ENCODE peak calls at places on chromosome 7, in seven cellular contexts. N, Z, B, S, K, L and C are unnamed samples. For H3K4me1, the result is how much of the 10 kb centered on the place peaks cover.

GRCh38 chr7:124032369-124033092 is at the start of gene TMEM229A:
- DNase-seq in B (no peak), N (no peak), Z (peak), L (peak), K (peak), S (peak), C (peak)

GRCh38 chr7:37510043-37510634 is 61.5 kb upstream of the ELMO1 start:
- DNase-seq in L (no peak), B (no peak), N (peak), K (no peak), Z (no peak), S (no peak), C (no peak)

GRCh38 chr7:37832194-37832593 is 16.2 kb upstream of the NME8 start:
- DNase-seq in B (peak), N (no peak), K (peak), L (peak), Z (peak), S (peak), C (peak)

GRCh38 chr7:20306499-20306946 is 24.2 kb upstream of the ITGB8 start:
- DNase-seq in Z (no peak), S (no peak), L (no peak), B (no peak), K (no peak), N (no peak), C (no peak)

GRCh38 chr7:123647106-123647730 is 8.4 kb upstream of the LMOD2 start:
- DNase-seq in K (no peak), L (no peak), Z (no peak), S (no peak), N (no peak), B (no peak), C (no peak)

GRCh38 chr7:5603193-5604140 is 178.0 kb downstream of the RNF216 start:
- DNase-seq in Z (no peak), K (no peak), B (peak), L (no peak), S (no peak), N (no peak), C (no peak)

GRCh38 chr7:121366852-121367431 is 29.2 kb downstream of the FAM3C start:
- DNase-seq in Z (no peak), B (no peak), L (no peak), K (no peak), S (no peak), N (peak), C (no peak)

GRCh38 chr7:159004411-159004810 is 140.3 kb downstream of the VIPR2 start:
- DNase-seq in Z (no peak), B (no peak), L (no peak), K (no peak), S (no peak), N (no peak), C (no peak)

GRCh38 chr7:22990588-22990949 is 23.4 kb downstream of the HYCC1 start:
- DNase-seq in K (no peak), L (no peak), Z (no peak), B (no peak), N (no peak), S (no peak), C (no peak)

GRCh38 chr7:20007510-20007909 is 209.7 kb downstream of the MACC1 start:
- DNase-seq in B (no peak), K (no peak), S (no peak), N (no peak), L (no peak), Z (no peak), C (no peak)

GRCh38 chr7:141387521-141388217 is 163.5 kb upstream of the AGK start:
- DNase-seq in S (no peak), L (no peak), B (no peak), N (no peak), Z (no peak), K (no peak), C (no peak)

GRCh38 chr7:12256025-12256570 is 45.0 kb downstream of the TMEM106B start:
- DNase-seq in Z (no peak), S (no peak), B (no peak), N (peak), L (no peak), K (no peak), C (peak)

GRCh38 chr7:123784263-123784662 is 35.5 kb upstream of the WASL start:
- DNase-seq in L (no peak), S (no peak), B (no peak), Z (no peak), K (no peak), N (no peak), C (no peak)

GRCh38 chr7:69502358-69502757 is 95.9 kb upstream of the AUTS2 start:
- DNase-seq in N (no peak), S (no peak), L (no peak), K (no peak), B (no peak), Z (no peak), C (no peak)

GRCh38 chr7:38327597-38327996 is 54.2 kb upstream of the TARP start:
- DNase-seq in B (no peak), S (no peak), N (no peak), K (no peak), Z (no peak), L (no peak), C (no peak)

GRCh38 chr7:89796481-89796880 is 357.8 kb upstream of the STEAP1 start:
- DNase-seq in N (no peak), L (no peak), Z (no peak), K (no peak), S (no peak), B (no peak), C (no peak)

GRCh38 chr7:16759840-16760239 is 6.3 kb downstream of the TSPAN13 start:
- DNase-seq in K (no peak), L (no peak), S (no peak), B (no peak), Z (no peak), N (no peak), C (no peak)

GRCh38 chr7:22855049-22855392 is 32.4 kb upstream of the TOMM7 start:
- DNase-seq in K (no peak), B (no peak), L (no peak), S (no peak), N (no peak), Z (no peak), C (no peak)

GRCh38 chr7:83820641-83821040 is 171.7 kb upstream of the SEMA3E start:
- DNase-seq in Z (no peak), S (no peak), B (no peak), K (no peak), L (no peak), N (no peak), C (no peak)

GRCh38 chr7:142813262-142813661 is 41.6 kb upstream of the EPHB6 start:
- DNase-seq in L (no peak), K (no peak), S (no peak), Z (no peak), B (no peak), N (peak), C (peak)

GRCh38 chr7:51262796-51263519 is 53.7 kb downstream of the COBL start:
- DNase-seq in K (no peak), Z (no peak), S (no peak), N (no peak), L (no peak), B (no peak), C (no peak)

GRCh38 chr7:139421123-139421522 is 61.4 kb downstream of the LUC7L2 start:
- DNase-seq in N (no peak), Z (no peak), K (no peak), S (no peak), B (no peak), L (no peak), C (no peak)

GRCh38 chr7:111855842-111856227 is 293.5 kb upstream of the IMMP2L start:
- DNase-seq in N (no peak), S (no peak), L (no peak), B (no peak), Z (no peak), K (no peak), C (no peak)

GRCh38 chr7:65438593-65438992 is 64.9 kb downstream of the ZNF92 start:
- DNase-seq in S (no peak), N (no peak), L (no peak), B (no peak), Z (no peak), K (no peak), C (peak)

GRCh38 chr7:28685660-28686417 is 272.3 kb downstream of the TRIL start:
- DNase-seq in B (peak), L (peak), S (peak), Z (peak), K (peak), N (peak), C (peak)

GRCh38 chr7:40297741-40298311 is 163.0 kb downstream of the SUGCT start:
- DNase-seq in L (no peak), Z (no peak), B (no peak), S (no peak), N (no peak), K (no peak), C (peak)

DNA sequence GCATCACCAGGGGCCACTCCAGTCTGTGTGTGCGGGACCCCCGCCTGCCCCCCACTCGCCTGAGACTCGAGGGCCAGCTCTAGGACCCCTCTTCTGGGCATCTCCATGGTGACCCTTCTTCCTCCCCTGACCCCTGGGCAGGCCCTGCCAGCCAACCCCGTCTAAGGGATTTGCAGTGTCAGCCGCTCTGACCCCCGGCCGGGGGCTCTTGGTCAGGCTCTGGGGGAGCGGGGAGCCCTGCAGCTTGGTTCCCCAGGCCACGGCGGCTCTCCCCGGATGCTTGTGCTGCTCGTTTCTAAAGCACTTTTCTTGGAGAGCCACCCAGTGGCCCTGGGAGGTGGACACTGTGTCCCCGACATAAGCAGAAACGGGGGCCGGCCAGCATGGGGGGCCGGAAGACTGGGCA is 5.3 kb downstream of the TTYH3 start:
- DNase-seq in L (no peak), Z (peak), N (no peak), S (no peak), K (no peak), B (peak), C (no peak)
- H3K4me1 ChIP-seq in L (under half), Z (under half), N (half or more), S (under half), K (under half), B (half or more), C (under half)

GRCh38 chr7:79412438-79412837 is 41.0 kb downstream of the MAGI2 start:
- DNase-seq in B (no peak), K (no peak), L (no peak), Z (no peak), N (no peak), S (no peak), C (no peak)

GRCh38 chr7:79407351-79407750 is 46.1 kb downstream of the MAGI2 start:
- DNase-seq in Z (no peak), S (no peak), B (no peak), K (no peak), N (no peak), L (no peak), C (no peak)

GRCh38 chr7:79414910-79415309 is 38.6 kb downstream of the MAGI2 start:
- DNase-seq in N (no peak), B (no peak), S (no peak), K (no peak), L (no peak), Z (no peak), C (no peak)

GRCh38 chr7:79410345-79410744 is 43.1 kb downstream of the MAGI2 start:
- DNase-seq in L (no peak), N (no peak), B (no peak), Z (no peak), S (no peak), K (no peak), C (peak)

GRCh38 chr7:79412915-79413314 is 40.6 kb downstream of the MAGI2 start:
- DNase-seq in L (no peak), Z (no peak), K (no peak), S (no peak), N (no peak), B (no peak), C (no peak)
- H3K4me1 ChIP-seq in L (under half), Z (under half), K (under half), S (under half), N (under half), B (under half), C (under half)

GRCh38 chr7:117210366-117210765 is 112.5 kb downstream of the WNT2 start:
- DNase-seq in K (no peak), L (no peak), S (no peak), N (no peak), Z (no peak), B (no peak), C (no peak)
- H3K4me1 ChIP-seq in K (under half), L (under half), S (under half), N (under half), Z (under half), B (under half), C (under half)

DNA sequence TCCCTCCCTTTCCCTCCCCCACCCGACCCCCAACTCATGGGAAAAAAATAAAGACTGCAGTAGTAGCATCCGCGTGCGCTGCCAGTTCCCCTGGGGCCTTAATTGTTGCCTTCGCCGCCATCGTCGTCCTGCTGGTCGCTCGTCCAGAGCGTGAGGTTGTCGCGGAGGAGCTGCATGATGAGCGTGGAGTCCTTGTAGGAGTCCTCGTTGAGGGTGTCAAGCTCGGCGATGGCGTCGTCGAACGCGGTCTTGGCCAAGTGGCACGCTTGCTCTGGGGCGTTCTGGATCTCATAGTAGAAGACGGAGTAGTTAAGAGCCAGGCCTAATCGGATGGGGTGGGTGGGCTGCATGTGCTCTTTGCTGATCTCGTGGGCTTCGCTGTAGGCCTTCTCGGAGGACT is 27.0 kb downstream of the HSPB1 start:
- DNase-seq in S (no peak), K (no peak), N (no peak), B (no peak), L (no peak), Z (no peak), C (no peak)
- H3K4me1 ChIP-seq in S (under half), K (under half), N (under half), B (under half), L (under half), Z (half or more), C (under half)

GRCh38 chr7:80136276-80137045 is 1.8 kb downstream of the GNAI1 start:
- DNase-seq in B (no peak), L (no peak), K (no peak), N (no peak), Z (no peak), S (no peak), C (peak)

GRCh38 chr7:80142853-80143580 is 8.4 kb downstream of the GNAI1 start:
- DNase-seq in S (no peak), B (no peak), L (no peak), K (no peak), Z (no peak), N (no peak), C (no peak)

GRCh38 chr7:80139179-80139578 is 4.5 kb downstream of the GNAI1 start:
- DNase-seq in L (no peak), K (no peak), S (no peak), Z (no peak), B (no peak), N (no peak), C (no peak)

GRCh38 chr7:80137410-80137809 is 2.8 kb downstream of the GNAI1 start:
- DNase-seq in L (no peak), Z (no peak), B (no peak), N (no peak), K (no peak), S (no peak), C (no peak)

GRCh38 chr7:80140388-80140787 is 5.8 kb downstream of the GNAI1 start:
- DNase-seq in L (no peak), N (no peak), Z (no peak), S (no peak), K (no peak), B (no peak), C (peak)
- H3K4me1 ChIP-seq in L (under half), N (under half), Z (under half), S (under half), K (under half), B (half or more), C (half or more)

DNA sequence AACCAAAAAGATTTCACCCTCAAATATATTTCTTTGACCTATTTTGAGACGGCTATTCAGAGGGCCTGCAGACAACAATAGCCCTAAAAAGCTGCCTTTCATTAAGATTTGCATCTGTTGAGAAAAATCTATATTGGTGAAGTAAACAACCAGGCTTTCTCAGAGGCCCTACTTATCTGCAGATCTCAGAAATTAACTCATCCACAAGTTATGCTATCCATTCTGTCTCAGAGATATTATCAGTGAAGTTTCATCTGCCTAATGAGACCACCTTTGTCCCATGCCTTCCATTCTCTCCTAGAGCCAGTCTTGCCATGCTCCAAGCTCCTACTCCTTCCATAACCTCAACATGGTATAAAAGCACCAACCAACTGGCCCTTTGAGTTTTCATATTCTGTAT is 130.3 kb downstream of the CACNA2D1 start:
- DNase-seq in N (no peak), Z (no peak), K (no peak), L (no peak), B (no peak), S (no peak), C (no peak)
- H3K4me1 ChIP-seq in N (under half), Z (under half), K (under half), L (under half), B (under half), S (under half), C (under half)

GRCh38 chr7:826230-826905 is 5.9 kb upstream of the SUN1 start:
- DNase-seq in B (no peak), L (no peak), N (no peak), K (no peak), S (no peak), Z (no peak), C (no peak)
- H3K4me1 ChIP-seq in B (half or more), L (under half), N (under half), K (under half), S (under half), Z (half or more), C (under half)

GRCh38 chr7:18538554-18539250 is 43.2 kb downstream of the HDAC9 start:
- DNase-seq in K (no peak), S (no peak), L (no peak), N (no peak), B (no peak), Z (no peak), C (no peak)
- H3K4me1 ChIP-seq in K (under half), S (under half), L (under half), N (under half), B (under half), Z (under half), C (under half)

GRCh38 chr7:148723166-148723559 is 24.5 kb downstream of the CUL1 start:
- DNase-seq in K (no peak), N (no peak), B (no peak), S (no peak), Z (no peak), L (no peak), C (no peak)

GRCh38 chr7:148721390-148721789 is 22.7 kb downstream of the CUL1 start:
- DNase-seq in N (no peak), L (no peak), S (no peak), K (no peak), B (no peak), Z (no peak), C (no peak)

GRCh38 chr7:148723846-148724245 is 25.1 kb downstream of the CUL1 start:
- DNase-seq in Z (no peak), L (no peak), N (no peak), K (no peak), B (no peak), S (no peak), C (no peak)

GRCh38 chr7:148720472-148720871 is 21.8 kb downstream of the CUL1 start:
- DNase-seq in N (no peak), L (no peak), B (no peak), Z (no peak), K (no peak), S (no peak), C (no peak)

GRCh38 chr7:148722340-148723165 is 23.9 kb downstream of the CUL1 start:
- DNase-seq in K (no peak), Z (no peak), S (no peak), N (no peak), L (no peak), B (no peak), C (no peak)
- H3K4me1 ChIP-seq in K (under half), Z (half or more), S (under half), N (under half), L (under half), B (under half), C (under half)